ENCODE peak calls at places on chromosomes 3 and 15, in four cellular contexts. U is GM12878, V is K562, H is endothelial cell of umbilical vein. S is an unnamed sample.

GRCh38 chr15:91852741-91853500 is 587 bp upstream of the SLCO3A1 start:
- DNase-seq in V (peak), H (peak), U (no peak), S (peak)

GRCh38 chr3:159783780-159784747 is 204.6 kb upstream of the IL12A start:
- DNase-seq in U (peak), H (no peak), V (no peak), S (no peak)

GRCh38 chr15:73982251-73982962 is 9.7 kb downstream of the STOML1 start:
- DNase-seq in U (no peak), V (no peak), H (peak), S (peak)

GRCh38 chr15:45391746-45392711 is 13.7 kb upstream of the GATM start:
- DNase-seq in H (no peak), U (peak), V (no peak), S (no peak)

GRCh38 chr3:38542401-38543298 is 46.5 kb downstream of the EXOG start:
- DNase-seq in V (no peak), H (no peak), U (no peak), S (peak)

GRCh38 chr3:181457190-181457589 is 254.5 kb upstream of the SOX2 start:
- DNase-seq in U (no peak), H (peak), V (no peak), S (no peak)

GRCh38 chr3:197508511-197508910 is 47.3 kb downstream of the BDH1 start:
- DNase-seq in H (no peak), V (no peak), U (no peak), S (no peak)

GRCh38 chr3:50221413-50222168 is 14.4 kb upstream of the GNAI2 start:
- DNase-seq in H (no peak), V (peak), U (no peak), S (no peak)

GRCh38 chr3:114331710-114332109 is 37.9 kb downstream of the TIGIT start:
- DNase-seq in H (no peak), V (no peak), U (no peak), S (no peak)

GRCh38 chr15:51758645-51759044 is 7.2 kb downstream of the TMOD2 start:
- DNase-seq in H (no peak), U (no peak), V (peak), S (peak)

GRCh38 chr3:194974468-194975135 is 288.9 kb downstream of the FAM43A start:
- DNase-seq in H (no peak), V (no peak), U (no peak), S (no peak)

GRCh38 chr3:194976813-194977322 is 291.2 kb downstream of the FAM43A start:
- DNase-seq in V (no peak), H (peak), U (no peak), S (no peak)

GRCh38 chr3:194977341-194977740 is 291.7 kb downstream of the FAM43A start:
- DNase-seq in H (no peak), U (no peak), V (no peak), S (no peak)

GRCh38 chr3:194973366-194974000 is 287.8 kb downstream of the FAM43A start:
- DNase-seq in U (no peak), H (no peak), V (no peak), S (no peak)

DNA sequence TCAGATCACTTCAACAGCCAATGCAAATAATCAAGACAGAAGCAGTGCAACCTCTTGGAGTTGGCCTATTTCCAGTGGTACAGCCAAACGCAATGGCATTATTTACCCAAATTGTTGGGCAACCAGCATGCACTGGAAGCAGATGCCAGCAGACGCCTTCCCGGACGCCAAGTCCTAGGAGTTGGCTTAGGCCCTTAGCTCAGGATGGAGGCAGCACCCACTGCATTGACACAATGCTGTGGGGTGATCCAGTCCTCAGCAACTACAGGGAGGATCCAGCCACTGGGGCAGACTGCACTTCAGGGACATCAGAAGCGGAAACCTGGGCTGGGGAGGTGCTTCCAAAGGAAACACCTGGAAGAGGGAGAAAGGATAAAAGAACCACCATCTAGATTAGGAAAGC is 290.4 kb downstream of the FAM43A start:
- DNase-seq in U (no peak), V (no peak), H (no peak), S (no peak)
- TF ChIP-seq FOS in U (no peak), V (no peak), H (no peak), S (no peak)

GRCh38 chr15:85804481-85805165 is 9.9 kb upstream of the KLHL25 start:
- DNase-seq in V (no peak), U (no peak), H (no peak), S (no peak)
- TF ChIP-seq FOS in V (no peak), U (no peak), H (no peak), S (no peak)

DNA sequence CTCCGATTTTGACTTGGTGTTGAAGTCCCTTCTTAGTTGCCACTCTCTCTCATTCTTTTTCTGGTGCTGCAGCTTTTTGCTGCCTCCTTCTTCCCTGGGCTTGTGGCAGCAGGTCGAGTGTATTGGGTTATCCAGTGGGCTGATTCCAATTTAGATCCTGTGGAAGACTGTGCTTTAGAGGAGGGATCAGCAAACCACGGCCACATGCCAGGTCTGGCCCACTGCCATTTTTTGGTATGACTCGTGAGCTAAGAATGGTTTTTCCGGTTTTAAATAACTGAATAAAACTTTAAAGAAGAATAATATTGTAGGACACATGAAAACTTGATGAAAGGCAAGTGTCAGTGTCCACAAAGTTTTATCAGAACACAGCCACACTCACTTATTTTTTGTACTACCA is 330.5 kb downstream of the ROBO2 start:
- DNase-seq in U (no peak), V (no peak), H (no peak), S (peak)
- TF ChIP-seq FOS in U (no peak), V (no peak), H (no peak), S (no peak)

GRCh38 chr3:72692959-72693518 is 155.2 kb downstream of the SHQ1 start:
- DNase-seq in V (no peak), H (no peak), U (no peak), S (no peak)
- TF ChIP-seq FOS in V (no peak), H (no peak), U (no peak), S (no peak)

GRCh38 chr3:53841296-53841695 is 4.9 kb downstream of the CHDH start:
- DNase-seq in H (no peak), V (no peak), U (no peak), S (no peak)
- TF ChIP-seq FOS in H (no peak), V (no peak), U (no peak), S (no peak)